ENCODE peak calls at places on chromosomes 4 and X, in seven cellular contexts. Q is HEK293T; V is omental fat pad; K is osteocyte; W is stimulated activated CD8-positive, alpha-beta memory T cell treated with anti-CD3 and anti-CD28 coated beads, Interleukin-4, amount 100 ng/mL, for 4 hours; S is GM19239; L is neural progenitor cell. R is an unnamed sample.

GRCh38 chr4:101019941-101020401 is 327.4 kb downstream of the PPP3CA start:
- DNase-seq in L (no peak), V (no peak), S (peak; percentile 2), W (no peak), K (no peak), Q (no peak), R (no peak)

GRCh38 chr4:15333692-15334633 is 93.9 kb upstream of the C1QTNF7 start:
- DNase-seq in Q (no peak), L (no peak), K (no peak), W (no peak), V (no peak), S (no peak), R (no peak)

GRCh38 chr4:98447648-98448047 is 186.5 kb downstream of the RAP1GDS1 start:
- DNase-seq in K (no peak), V (no peak), L (no peak), W (no peak), Q (no peak), S (no peak), R (no peak)

GRCh38 chr4:89640620-89641366 is 196.2 kb downstream of the SNCA start:
- DNase-seq in V (no peak), Q (peak; percentile 82), L (peak; percentile 96), W (no peak), S (no peak), K (no peak), R (no peak)

GRCh38 chrX:119760026-119760902 is 1.9 kb downstream of the SOWAHD start:
- DNase-seq in V (no peak), S (no peak), Q (no peak), L (no peak), W (no peak), K (no peak), R (no peak)

GRCh38 chrX:107448625-107449468 is 605 bp upstream of the FRMPD3 start:
- DNase-seq in K (no peak), V (no peak), L (peak; percentile 64), W (no peak), Q (peak; percentile 48), S (no peak), R (no peak)

GRCh38 chrX:78105944-78106650 is 2.0 kb downstream of the PGK1 start:
- DNase-seq in K (no peak), W (no peak), S (no peak), L (no peak), Q (no peak), V (no peak), R (no peak)

GRCh38 chrX:43676960-43677582 is 21.0 kb downstream of the MAOA start:
- DNase-seq in W (no peak), V (no peak), L (peak; percentile 66), S (no peak), Q (peak; percentile 17), K (no peak), R (no peak)

GRCh38 chr4:123444298-123444731 is 47.7 kb downstream of the SPRY1 start:
- DNase-seq in W (no peak), Q (peak; percentile 21), S (no peak), K (no peak), L (peak; percentile 91), V (no peak), R (no peak)

GRCh38 chrX:70013483-70014222 is 36.1 kb downstream of the AWAT2 start:
- DNase-seq in V (no peak), L (no peak), K (no peak), S (no peak), W (no peak), Q (no peak), R (no peak)

GRCh38 chr4:2799971-2800690 is 7.2 kb downstream of the SH3BP2 start:
- DNase-seq in V (no peak), W (no peak), S (no peak), L (no peak), Q (no peak), K (no peak), R (no peak)

GRCh38 chr4:19961092-19961491 is 290.6 kb upstream of the SLIT2 start:
- DNase-seq in K (no peak), W (no peak), S (no peak), L (no peak), V (no peak), Q (no peak), R (no peak)

R was measured in esophagus squamous epithelium.